ENCODE peak calls at places on chromosomes 11 and 22, in ten cellular contexts. One of them, this sample, is unnamed.

GRCh38 chr11:95720219-95720618 is 69.4 kb downstream of the FAM76B start:
- DNase-seq in iris pigment epithelial cell: no peak
- DNase-seq in transverse colon: no peak
- DNase-seq in activated CD8-positive, alpha-beta memory T cell treated with anti-CD3 and anti-CD28 coated beads, Interleukin-2, amount 50 U/mL, for 48 hours: no peak
- DNase-seq in brain microvascular endothelial cell: no peak
- DNase-seq in LHCN-M2: no peak
- DNase-seq in RPMI7951: no peak
- DNase-seq in body of pancreas: no peak
- DNase-seq in germinal center: no peak
- DNase-seq in H1: no peak
- DNase-seq in this sample: no peak

GRCh38 chr22:37337204-37337943 is 55.1 kb downstream of the CYTH4 start:
- DNase-seq in iris pigment epithelial cell: no peak
- DNase-seq in transverse colon: no peak
- DNase-seq in activated CD8-positive, alpha-beta memory T cell treated with anti-CD3 and anti-CD28 coated beads, Interleukin-2, amount 50 U/mL, for 48 hours: no peak
- DNase-seq in brain microvascular endothelial cell: no peak
- DNase-seq in LHCN-M2: peak; percentile 28
- DNase-seq in RPMI7951: peak; percentile 87
- DNase-seq in body of pancreas: no peak
- DNase-seq in germinal center: no peak
- DNase-seq in H1: no peak
- DNase-seq in this sample: no peak

GRCh38 chr11:94786264-94787126 is 18.3 kb downstream of the AMOTL1 start:
- DNase-seq in iris pigment epithelial cell: peak; percentile 71
- DNase-seq in transverse colon: no peak
- DNase-seq in activated CD8-positive, alpha-beta memory T cell treated with anti-CD3 and anti-CD28 coated beads, Interleukin-2, amount 50 U/mL, for 48 hours: no peak
- DNase-seq in brain microvascular endothelial cell: no peak
- DNase-seq in LHCN-M2: no peak
- DNase-seq in RPMI7951: peak; percentile 46
- DNase-seq in body of pancreas: no peak
- DNase-seq in germinal center: peak; percentile 41
- DNase-seq in H1: no peak
- DNase-seq in this sample: peak; percentile 63

GRCh38 chr11:36376315-36376887 is 80.3 kb downstream of the PRR5L start:
- DNase-seq in iris pigment epithelial cell: peak; percentile 55
- DNase-seq in transverse colon: peak; percentile 63
- DNase-seq in activated CD8-positive, alpha-beta memory T cell treated with anti-CD3 and anti-CD28 coated beads, Interleukin-2, amount 50 U/mL, for 48 hours: peak; percentile 69
- DNase-seq in brain microvascular endothelial cell: no peak
- DNase-seq in LHCN-M2: no peak
- DNase-seq in RPMI7951: peak; percentile 56
- DNase-seq in body of pancreas: no peak
- DNase-seq in germinal center: no peak
- DNase-seq in H1: no peak
- DNase-seq in this sample: peak; percentile 25

GRCh38 chr11:79437981-79438630 is 2.7 kb downstream of the TENM4 start:
- DNase-seq in iris pigment epithelial cell: peak; percentile 51
- DNase-seq in transverse colon: no peak
- DNase-seq in activated CD8-positive, alpha-beta memory T cell treated with anti-CD3 and anti-CD28 coated beads, Interleukin-2, amount 50 U/mL, for 48 hours: peak; percentile 48
- DNase-seq in brain microvascular endothelial cell: no peak
- DNase-seq in LHCN-M2: no peak
- DNase-seq in RPMI7951: peak; percentile 72
- DNase-seq in body of pancreas: no peak
- DNase-seq in germinal center: no peak
- DNase-seq in H1: no peak
- DNase-seq in this sample: no peak

GRCh38 chr11:88414981-88415391 is 77.5 kb upstream of the CTSC start:
- DNase-seq in iris pigment epithelial cell: peak; percentile 82
- DNase-seq in transverse colon: no peak
- DNase-seq in activated CD8-positive, alpha-beta memory T cell treated with anti-CD3 and anti-CD28 coated beads, Interleukin-2, amount 50 U/mL, for 48 hours: no peak
- DNase-seq in brain microvascular endothelial cell: peak; percentile 49
- DNase-seq in LHCN-M2: peak; percentile 16
- DNase-seq in RPMI7951: peak; percentile 54
- DNase-seq in body of pancreas: no peak
- DNase-seq in germinal center: no peak
- DNase-seq in H1: no peak
- DNase-seq in this sample: peak; percentile 48

GRCh38 chr11:111429066-111429506 is 50.0 kb upstream of the POU2AF1 start:
- DNase-seq in iris pigment epithelial cell: peak; percentile 70
- DNase-seq in transverse colon: peak; percentile 77
- DNase-seq in activated CD8-positive, alpha-beta memory T cell treated with anti-CD3 and anti-CD28 coated beads, Interleukin-2, amount 50 U/mL, for 48 hours: peak; percentile 82
- DNase-seq in brain microvascular endothelial cell: peak; percentile 40
- DNase-seq in LHCN-M2: peak; percentile 75
- DNase-seq in RPMI7951: peak; percentile 51
- DNase-seq in body of pancreas: peak; percentile 64
- DNase-seq in germinal center: peak; percentile 52
- DNase-seq in H1: no peak
- DNase-seq in this sample: peak; percentile 23

GRCh38 chr11:66106786-66107599 is 36.9 kb downstream of the PACS1 start:
- DNase-seq in iris pigment epithelial cell: peak; percentile 16
- DNase-seq in transverse colon: no peak
- DNase-seq in activated CD8-positive, alpha-beta memory T cell treated with anti-CD3 and anti-CD28 coated beads, Interleukin-2, amount 50 U/mL, for 48 hours: no peak
- DNase-seq in brain microvascular endothelial cell: no peak
- DNase-seq in LHCN-M2: no peak
- DNase-seq in RPMI7951: peak; percentile 31
- DNase-seq in body of pancreas: no peak
- DNase-seq in germinal center: no peak
- DNase-seq in H1: no peak
- DNase-seq in this sample: no peak

GRCh38 chr11:95337175-95337957 is 106.4 kb upstream of the SESN3 start:
- DNase-seq in iris pigment epithelial cell: peak; percentile 61
- DNase-seq in transverse colon: peak; percentile 43
- DNase-seq in activated CD8-positive, alpha-beta memory T cell treated with anti-CD3 and anti-CD28 coated beads, Interleukin-2, amount 50 U/mL, for 48 hours: peak; percentile 63
- DNase-seq in brain microvascular endothelial cell: peak; percentile 27
- DNase-seq in LHCN-M2: no peak
- DNase-seq in RPMI7951: peak; percentile 72
- DNase-seq in body of pancreas: peak; percentile 16
- DNase-seq in germinal center: peak; percentile 38
- DNase-seq in H1: no peak
- DNase-seq in this sample: peak; percentile 53

GRCh38 chr11:82009133-82009532 is 724.5 kb downstream of the FAM181B start:
- DNase-seq in iris pigment epithelial cell: no peak
- DNase-seq in transverse colon: no peak
- DNase-seq in activated CD8-positive, alpha-beta memory T cell treated with anti-CD3 and anti-CD28 coated beads, Interleukin-2, amount 50 U/mL, for 48 hours: no peak
- DNase-seq in brain microvascular endothelial cell: no peak
- DNase-seq in LHCN-M2: no peak
- DNase-seq in RPMI7951: no peak
- DNase-seq in body of pancreas: no peak
- DNase-seq in germinal center: no peak
- DNase-seq in H1: no peak
- DNase-seq in this sample: no peak

GRCh38 chr22:28774378-28774777 is 1.9 kb downstream of the CCDC117 start:
- DNase-seq in iris pigment epithelial cell: no peak
- DNase-seq in transverse colon: no peak
- DNase-seq in activated CD8-positive, alpha-beta memory T cell treated with anti-CD3 and anti-CD28 coated beads, Interleukin-2, amount 50 U/mL, for 48 hours: no peak
- DNase-seq in brain microvascular endothelial cell: no peak
- DNase-seq in LHCN-M2: no peak
- DNase-seq in RPMI7951: no peak
- DNase-seq in body of pancreas: no peak
- DNase-seq in germinal center: no peak
- DNase-seq in H1: no peak
- DNase-seq in this sample: no peak

This sample was measured in endothelial cell of umbilical vein.